ENCODE peak calls at places on chromosomes 11 and 22, in four cellular contexts. S is IMR-90, G is A549, M is tibial artery. V is an unnamed sample.
A peak's percentile ranks its signal among the peaks of the same experiment; 100 is the strongest.

GRCh38 chr11:120283124-120283523 is 42.0 kb upstream of the TLCD5 start:
- DNase-seq in S (no peak), G (no peak), M (no peak), V (no peak)

GRCh38 chr22:44453441-44454112 is 44.5 kb downstream of the RTL6 start:
- DNase-seq in M (no peak), S (no peak), G (no peak), V (no peak)

GRCh38 chr11:104594228-104594958 is 303.9 kb downstream of the CASP12 start:
- DNase-seq in S (peak; percentile 39), M (no peak), G (no peak), V (peak; percentile 49)

GRCh38 chr11:69073445-69073844 is 24.7 kb downstream of the TPCN2 start:
- DNase-seq in S (no peak), M (no peak), G (no peak), V (no peak)

GRCh38 chr11:102341844-102342318 is 5.1 kb upstream of the BIRC2 start:
- DNase-seq in S (peak; percentile 87), G (peak; percentile 68), M (peak; percentile 79), V (peak; percentile 92)

GRCh38 chr11:64655901-64656601 is 65.0 kb downstream of the SLC22A12 start:
- DNase-seq in G (no peak), S (peak; percentile 27), M (no peak), V (peak; percentile 42)

GRCh38 chr11:120680322-120680721 is 168.8 kb downstream of the GRIK4 start:
- DNase-seq in M (no peak), S (no peak), G (no peak), V (no peak)

GRCh38 chr11:125348704-125349635 is 147.1 kb downstream of the FEZ1 start:
- DNase-seq in S (peak; percentile 19), G (peak; percentile 38), M (no peak), V (no peak)

GRCh38 chr11:119115484-119116234 is 5.7 kb upstream of the HINFP start:
- DNase-seq in S (no peak), G (no peak), M (peak; percentile 74), V (no peak)

GRCh38 chr11:118908264-118908663 is 17.5 kb downstream of the BCL9L start:
- DNase-seq in S (no peak), G (no peak), M (no peak), V (no peak)

GRCh38 chr11:119134389-119134978 is 13.1 kb downstream of the HINFP start:
- DNase-seq in S (no peak), M (no peak), G (peak; percentile 47), V (no peak)

GRCh38 chr11:12842933-12843636 is 166.0 kb upstream of the RASSF10 start:
- DNase-seq in G (no peak), M (no peak), S (no peak), V (peak; percentile 61)

GRCh38 chr11:122743949-122744876 is 88.7 kb downstream of the UBASH3B start:
- DNase-seq in M (peak; percentile 69), S (no peak), G (no peak), V (no peak)

GRCh38 chr22:25131198-25131887 is 68.3 kb upstream of the CRYBB3 start:
- DNase-seq in G (no peak), M (no peak), S (no peak), V (no peak)

GRCh38 chr11:35144811-35145210 is 5.8 kb downstream of the CD44 start:
- DNase-seq in S (peak; percentile 72), M (no peak), G (no peak), V (no peak)

GRCh38 chr11:16979708-16980622 is 34.2 kb downstream of the PLEKHA7 start:
- DNase-seq in G (no peak), S (no peak), M (no peak), V (no peak)

GRCh38 chr22:33659423-33659822 is 260.9 kb downstream of the LARGE1 start:
- DNase-seq in G (no peak), S (no peak), M (no peak), V (no peak)

GRCh38 chr11:111604392-111605009 is 2.3 kb downstream of the SIK2 start:
- DNase-seq in S (peak; percentile 45), G (peak; percentile 29), M (no peak), V (peak; percentile 66)

GRCh38 chr22:40235418-40235817 is 57.7 kb downstream of the TNRC6B start:
- DNase-seq in M (no peak), S (no peak), G (no peak), V (no peak)

GRCh38 chr11:60905047-60905446 is 1.3 kb downstream of the PRPF19 start:
- DNase-seq in M (no peak), S (no peak), G (no peak), V (no peak)

GRCh38 chr11:96222102-96222501 is 120.9 kb downstream of the MAML2 start:
- DNase-seq in S (peak; percentile 56), G (no peak), M (no peak), V (no peak)

GRCh38 chr11:65814960-65815565 is 18.7 kb upstream of the SNX32 start:
- DNase-seq in G (no peak), S (no peak), M (peak; percentile 57), V (no peak)

GRCh38 chr11:16347928-16348685 is 8.2 kb downstream of the SOX6 start:
- DNase-seq in S (peak; percentile 42), G (no peak), M (no peak), V (peak; percentile 50)

GRCh38 chr11:132312616-132313210 is 942.3 kb downstream of the NTM start:
- DNase-seq in M (no peak), S (peak; percentile 46), G (no peak), V (peak; percentile 32)

GRCh38 chr11:3644817-3645235 is at the start of gene ART1:
- DNase-seq in G (peak; percentile 35), S (no peak), M (no peak), V (no peak)

GRCh38 chr11:61913699-61914395 is 3.5 kb downstream of the RAB3IL1 start:
- DNase-seq in S (no peak), M (no peak), G (no peak), V (no peak)
- H3K4me3 ChIP-seq in S (no peak overlapping the region), M (no peak overlapping the region), G (no peak overlapping the region), V (no peak overlapping the region)

GRCh38 chr11:128775513-128775912 is 81.6 kb downstream of the FLI1 start:
- DNase-seq in G (no peak), M (no peak), S (no peak), V (no peak)

GRCh38 chr11:128776088-128776433 is 82.2 kb downstream of the FLI1 start:
- DNase-seq in G (no peak), S (no peak), M (no peak), V (no peak)

GRCh38 chr11:128779036-128779435 is 85.2 kb downstream of the FLI1 start:
- DNase-seq in M (no peak), S (peak; percentile 68), G (no peak), V (peak; percentile 63)

GRCh38 chr11:128776434-128777284 is 82.8 kb downstream of the FLI1 start:
- DNase-seq in M (no peak), G (peak; percentile 41), S (peak; percentile 33), V (no peak)

DNA sequence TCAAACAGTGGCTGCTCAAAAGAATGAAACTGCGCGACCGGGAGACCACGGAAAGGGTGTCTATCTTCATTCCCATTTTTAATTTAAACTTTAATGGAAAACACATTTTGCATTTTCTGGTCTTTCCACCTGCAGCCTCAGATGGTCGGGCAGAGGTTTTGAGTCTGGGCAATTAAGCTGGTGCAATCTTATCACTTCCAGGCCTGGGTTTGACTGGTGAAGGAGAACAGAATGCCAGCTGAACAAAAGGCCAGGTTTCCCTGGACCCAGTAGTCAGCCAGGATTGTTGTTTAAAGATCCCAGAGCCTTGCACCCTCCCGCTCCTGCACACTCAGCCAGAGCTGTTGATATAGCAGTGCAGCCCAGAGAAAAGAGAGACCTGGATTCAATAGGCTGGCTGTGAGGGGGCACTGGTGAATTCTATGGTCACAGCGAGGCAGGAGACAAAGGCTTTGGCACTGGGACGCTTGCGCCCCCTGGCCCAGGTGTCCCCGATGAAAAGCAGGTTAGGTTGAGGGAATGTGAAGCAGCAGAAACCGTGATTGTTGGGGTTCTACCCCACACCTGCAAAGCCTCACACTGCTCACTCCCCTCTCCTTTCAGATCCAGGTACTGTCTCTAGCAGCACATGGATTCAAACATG is 83.6 kb downstream of the FLI1 start:
- DNase-seq in M (no peak), S (no peak), G (no peak), V (no peak)
- TF ChIP-seq CTCF in M (no peak), S (no peak), G (no peak), V (no peak)

DNA sequence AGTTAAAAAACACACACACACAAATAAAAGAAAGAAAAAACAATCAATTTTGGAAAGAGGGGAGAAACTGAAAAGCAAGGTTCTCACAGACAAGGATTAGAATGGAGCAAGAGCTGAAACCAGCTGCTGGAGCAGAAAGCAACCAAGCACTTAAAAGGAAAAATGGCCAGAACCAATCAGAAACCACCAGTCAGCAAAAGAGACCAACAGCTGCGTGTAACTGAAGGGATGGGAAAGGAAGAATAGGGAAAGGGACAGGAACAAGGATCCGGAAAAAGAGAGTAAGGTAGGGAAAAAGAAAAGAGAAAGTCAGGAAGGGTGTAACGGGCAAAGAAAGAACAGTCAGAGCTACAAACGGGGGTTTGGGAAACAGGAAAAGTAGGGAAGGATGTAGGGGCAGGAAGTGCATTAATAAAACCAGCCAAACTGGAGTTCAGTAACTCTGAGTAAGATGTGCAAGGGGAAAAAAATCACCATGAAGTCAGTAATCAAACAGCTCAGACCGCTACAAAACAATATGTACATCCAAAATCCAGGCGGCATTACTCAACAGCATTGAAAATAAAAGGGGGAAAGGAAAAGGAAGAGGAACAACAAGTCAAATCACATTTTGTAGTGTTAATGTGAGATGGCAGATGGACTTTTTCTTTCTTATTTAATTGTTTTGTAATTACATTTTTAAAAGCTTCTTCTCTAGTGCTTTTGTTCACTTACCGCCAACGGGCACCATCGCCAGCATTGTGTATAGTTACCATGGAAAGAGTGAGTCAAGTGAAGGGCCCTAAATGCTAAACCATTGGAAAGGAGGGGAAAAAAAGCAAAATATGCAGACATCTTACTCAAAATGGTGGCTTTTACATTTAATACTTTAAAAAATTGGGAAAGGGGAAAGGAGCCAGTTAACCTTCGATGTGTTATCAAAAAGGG is 49.2 kb downstream of the APOL5 start:
- DNase-seq in M (no peak), S (no peak), G (no peak), V (no peak)
- H3K4me3 ChIP-seq in M (no peak overlapping the region), S (no peak overlapping the region), G (no peak overlapping the region), V (no peak overlapping the region)

DNA sequence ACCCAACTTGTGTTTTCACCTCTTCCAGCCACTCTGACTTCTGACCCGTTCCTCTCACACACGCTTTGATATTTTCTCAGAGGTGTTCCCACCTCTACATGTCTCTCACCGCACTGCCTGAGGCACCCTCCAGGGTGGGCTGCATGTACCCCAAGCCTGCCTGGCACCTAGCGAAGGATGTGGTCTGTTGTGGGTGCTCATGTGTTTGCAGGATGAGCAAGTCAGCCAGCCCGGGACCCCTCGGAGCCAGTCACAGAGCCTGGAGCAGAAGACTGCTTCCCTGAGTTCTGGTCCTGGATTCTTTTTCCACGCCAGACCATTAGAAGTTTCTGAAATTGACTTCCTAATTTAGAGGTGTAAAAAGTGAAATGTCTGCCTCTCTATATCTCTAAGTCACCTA is 3.8 kb downstream of the GTSE1 start:
- DNase-seq in M (no peak), S (no peak), G (no peak), V (no peak)
- TF ChIP-seq CTCF in M (no peak), S (no peak), G (no peak), V (no peak)

DNA sequence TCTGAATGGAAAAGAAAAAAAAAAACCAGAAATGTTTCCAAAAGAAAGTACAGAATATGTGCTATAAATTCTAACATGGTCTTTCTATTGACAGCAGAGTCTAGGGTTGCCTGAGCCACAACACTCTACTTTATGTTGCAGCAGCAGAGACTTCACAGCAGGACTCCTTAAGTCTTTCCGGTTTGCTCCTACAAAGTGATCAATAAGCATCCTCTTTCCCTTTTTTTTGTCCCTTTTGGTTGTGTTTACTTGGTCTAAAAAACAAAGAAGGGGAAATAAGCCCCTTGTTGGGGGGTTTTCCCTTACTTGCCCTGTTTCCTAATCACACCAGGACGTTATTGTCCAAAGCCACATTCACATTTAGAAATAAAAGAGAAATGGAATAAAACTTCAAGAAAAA is 163.1 kb upstream of the MPPED2 start:
- DNase-seq in S (no peak), G (no peak), M (no peak), V (no peak)
- H3K4me3 ChIP-seq in S (no peak overlapping the region), G (no peak overlapping the region), M (no peak overlapping the region), V (no peak overlapping the region)

GRCh38 chr11:100735949-100736675 is 49.0 kb downstream of the ARHGAP42 start:
- DNase-seq in G (peak; percentile 43), M (no peak), S (peak; percentile 35), V (no peak)
- TF ChIP-seq CTCF in G (no peak), M (no peak), S (no peak), V (no peak)

V was measured in foreskin fibroblast.